ENCODE peak calls at places on chromosomes 7 and 10, in seven cellular contexts. One of them, this sample, is unnamed.

GRCh38 chr7:40644454-40645188 is 509.8 kb downstream of the SUGCT start:
- DNase-seq in stimulated activated CD8-positive, alpha-beta memory T cell treated with anti-CD3 and anti-CD28 coated beads, Interleukin-2, amount 100 ng/mL, for 1 hour: no peak
- DNase-seq in mucosa of descending colon: no peak
- DNase-seq in EH: no peak
- DNase-seq in HuH-7.5: no peak
- DNase-seq in AML-193: no peak
- DNase-seq in mucosa of gallbladder: no peak
- DNase-seq in this sample: no peak

GRCh38 chr7:151076863-151077704 is 3.5 kb downstream of the FASTK start:
- DNase-seq in stimulated activated CD8-positive, alpha-beta memory T cell treated with anti-CD3 and anti-CD28 coated beads, Interleukin-2, amount 100 ng/mL, for 1 hour: no peak
- DNase-seq in mucosa of descending colon: peak; percentile 51
- DNase-seq in EH: peak; percentile 30
- DNase-seq in HuH-7.5: peak; percentile 69
- DNase-seq in AML-193: no peak
- DNase-seq in mucosa of gallbladder: no peak
- DNase-seq in this sample: no peak

GRCh38 chr10:89074120-89074519 is 83.5 kb downstream of the FAS start:
- DNase-seq in stimulated activated CD8-positive, alpha-beta memory T cell treated with anti-CD3 and anti-CD28 coated beads, Interleukin-2, amount 100 ng/mL, for 1 hour: no peak
- DNase-seq in mucosa of descending colon: no peak
- DNase-seq in EH: no peak
- DNase-seq in HuH-7.5: no peak
- DNase-seq in AML-193: no peak
- DNase-seq in mucosa of gallbladder: peak; percentile 33
- DNase-seq in this sample: no peak

GRCh38 chr7:103934508-103934907 is 55.0 kb downstream of the RELN start:
- DNase-seq in stimulated activated CD8-positive, alpha-beta memory T cell treated with anti-CD3 and anti-CD28 coated beads, Interleukin-2, amount 100 ng/mL, for 1 hour: no peak
- DNase-seq in mucosa of descending colon: no peak
- DNase-seq in EH: no peak
- DNase-seq in HuH-7.5: no peak
- DNase-seq in AML-193: no peak
- DNase-seq in mucosa of gallbladder: no peak
- DNase-seq in this sample: no peak

GRCh38 chr10:7563770-7564169 is 103.0 kb downstream of the ITIH5 start:
- DNase-seq in stimulated activated CD8-positive, alpha-beta memory T cell treated with anti-CD3 and anti-CD28 coated beads, Interleukin-2, amount 100 ng/mL, for 1 hour: no peak
- DNase-seq in mucosa of descending colon: no peak
- DNase-seq in EH: no peak
- DNase-seq in HuH-7.5: no peak
- DNase-seq in AML-193: no peak
- DNase-seq in mucosa of gallbladder: no peak
- DNase-seq in this sample: no peak

GRCh38 chr10:8055420-8056349 is 1.2 kb downstream of the GATA3 start:
- DNase-seq in stimulated activated CD8-positive, alpha-beta memory T cell treated with anti-CD3 and anti-CD28 coated beads, Interleukin-2, amount 100 ng/mL, for 1 hour: no peak
- DNase-seq in mucosa of descending colon: no peak
- DNase-seq in EH: no peak
- DNase-seq in HuH-7.5: no peak
- DNase-seq in AML-193: no peak
- DNase-seq in mucosa of gallbladder: no peak
- DNase-seq in this sample: peak; percentile 52

GRCh38 chr10:23070819-23071218 is 24.6 kb upstream of the MSRB2 start:
- DNase-seq in stimulated activated CD8-positive, alpha-beta memory T cell treated with anti-CD3 and anti-CD28 coated beads, Interleukin-2, amount 100 ng/mL, for 1 hour: no peak
- DNase-seq in mucosa of descending colon: no peak
- DNase-seq in EH: no peak
- DNase-seq in HuH-7.5: no peak
- DNase-seq in AML-193: no peak
- DNase-seq in mucosa of gallbladder: no peak
- DNase-seq in this sample: no peak

GRCh38 chr10:61343781-61344180 is 109.4 kb downstream of the TMEM26 start:
- DNase-seq in stimulated activated CD8-positive, alpha-beta memory T cell treated with anti-CD3 and anti-CD28 coated beads, Interleukin-2, amount 100 ng/mL, for 1 hour: no peak
- DNase-seq in mucosa of descending colon: no peak
- DNase-seq in EH: no peak
- DNase-seq in HuH-7.5: no peak
- DNase-seq in AML-193: no peak
- DNase-seq in mucosa of gallbladder: no peak
- DNase-seq in this sample: no peak

GRCh38 chr10:102065561-102066420 is 642 bp downstream of the HPS6 start:
- DNase-seq in stimulated activated CD8-positive, alpha-beta memory T cell treated with anti-CD3 and anti-CD28 coated beads, Interleukin-2, amount 100 ng/mL, for 1 hour: no peak
- DNase-seq in mucosa of descending colon: peak; percentile 64
- DNase-seq in EH: peak; percentile 39
- DNase-seq in HuH-7.5: peak; percentile 40
- DNase-seq in AML-193: peak; percentile 10
- DNase-seq in mucosa of gallbladder: peak; percentile 11
- DNase-seq in this sample: peak; percentile 23

GRCh38 chr7:50396856-50397255 is 53.3 kb downstream of the FIGNL1 start:
- DNase-seq in stimulated activated CD8-positive, alpha-beta memory T cell treated with anti-CD3 and anti-CD28 coated beads, Interleukin-2, amount 100 ng/mL, for 1 hour: no peak
- DNase-seq in mucosa of descending colon: no peak
- DNase-seq in EH: no peak
- DNase-seq in HuH-7.5: no peak
- DNase-seq in AML-193: no peak
- DNase-seq in mucosa of gallbladder: no peak
- DNase-seq in this sample: no peak

This sample was measured in mesothelial cell of epicardium.